ENCODE peak calls at places on chromosomes 16 and 17, in seven cellular contexts. S, V, E, T, M, Z and D are unnamed samples.

GRCh38 chr16:82263456-82264159 is 93.6 kb upstream of the MPHOSPH6 start:
- DNase-seq in E (no peak), Z (peak; percentile 52), V (peak; percentile 64), S (peak; percentile 68), M (peak; percentile 39), T (peak; percentile 70), D (peak; percentile 64)

GRCh38 chr17:37752482-37752881 is 7.6 kb upstream of the HNF1B start:
- DNase-seq in T (no peak), V (no peak), M (no peak), Z (no peak), S (no peak), E (no peak), D (peak; percentile 80)

GRCh38 chr17:39277110-39277509 is 51.4 kb upstream of the STAC2 start:
- DNase-seq in Z (no peak), T (no peak), V (peak; percentile 14), M (no peak), E (no peak), S (no peak), D (no peak)

GRCh38 chr17:75547091-75547490 is 21.6 kb downstream of the LLGL2 start:
- DNase-seq in S (no peak), E (peak; percentile 50), T (no peak), M (no peak), Z (no peak), V (no peak), D (no peak)

GRCh38 chr17:73551756-73552155 is 92.5 kb downstream of the SDK2 start:
- DNase-seq in T (no peak), E (no peak), M (no peak), V (peak; percentile 65), Z (no peak), S (no peak), D (no peak)

GRCh38 chr16:21076186-21076883 is 74.3 kb downstream of the DNAH3 start:
- DNase-seq in Z (no peak), T (no peak), E (no peak), S (no peak), M (no peak), V (no peak), D (no peak)

GRCh38 chr17:17959520-17960361 is 12.5 kb downstream of the TOM1L2 start:
- DNase-seq in S (peak; percentile 62), T (peak; percentile 49), Z (peak; percentile 67), M (no peak), V (no peak), E (no peak), D (no peak)

GRCh38 chr17:68035131-68035522 is 408 bp upstream of the KPNA2 start:
- DNase-seq in E (peak; percentile 89), V (peak; percentile 98), T (no peak), S (no peak), M (peak; percentile 89), Z (no peak), D (no peak)

GRCh38 chr17:10758062-10758461 is 28.2 kb upstream of the TMEM220 start:
- DNase-seq in E (no peak), T (no peak), S (no peak), M (no peak), V (no peak), Z (no peak), D (no peak)

GRCh38 chr17:9669551-9670008 is 24.3 kb downstream of the USP43 start:
- DNase-seq in T (no peak), Z (no peak), E (peak; percentile 23), V (no peak), S (no peak), M (no peak), D (peak; percentile 74)

GRCh38 chr17:21288581-21289017 is 4.1 kb downstream of the MAP2K3 start:
- DNase-seq in M (no peak), E (no peak), T (no peak), S (no peak), Z (no peak), V (peak; percentile 81), D (no peak)

GRCh38 chr16:740459-740763 is 386 bp downstream of the CIAO3 start:
- DNase-seq in Z (no peak), S (no peak), E (no peak), V (no peak), T (no peak), M (no peak), D (no peak)

GRCh38 chr17:45440161-45440859 is 7.6 kb upstream of the ARHGAP27 start:
- DNase-seq in M (no peak), T (peak; percentile 40), E (no peak), V (peak; percentile 35), Z (peak; percentile 36), S (peak; percentile 25), D (peak; percentile 87)

GRCh38 chr17:43382776-43383175 is 16.0 kb upstream of the ARL4D start:
- DNase-seq in T (no peak), E (no peak), S (no peak), V (no peak), Z (no peak), M (no peak), D (no peak)

GRCh38 chr17:43380307-43380706 is 18.5 kb upstream of the ARL4D start:
- DNase-seq in T (no peak), S (no peak), Z (no peak), E (no peak), M (no peak), V (no peak), D (no peak)

GRCh38 chr17:43383372-43383771 is 15.4 kb upstream of the ARL4D start:
- DNase-seq in M (no peak), T (no peak), S (no peak), E (no peak), Z (no peak), V (no peak), D (no peak)

GRCh38 chr17:43381204-43381603 is 17.6 kb upstream of the ARL4D start:
- DNase-seq in E (peak; percentile 69), V (no peak), S (no peak), M (no peak), Z (no peak), T (no peak), D (no peak)

DNA sequence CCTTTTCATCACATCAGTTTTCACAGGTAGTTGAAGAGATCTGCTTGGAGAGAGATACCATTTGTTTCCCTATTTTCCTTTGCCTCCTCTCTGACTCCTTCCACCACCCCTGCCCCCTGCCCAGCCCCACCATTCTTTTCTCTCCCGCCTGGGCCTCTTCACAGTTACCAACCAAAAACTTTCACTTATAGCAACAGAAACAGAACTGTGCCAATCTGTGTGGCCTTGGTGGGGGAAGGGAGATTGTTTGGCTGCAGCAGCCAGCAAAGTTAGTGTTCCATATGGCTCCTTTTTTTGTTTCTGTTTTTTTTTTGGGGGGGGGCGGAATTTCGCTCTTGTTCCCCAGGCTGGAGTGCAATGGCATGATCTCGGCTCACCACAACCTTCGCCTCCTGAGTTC is 17.2 kb upstream of the ARL4D start:
- DNase-seq in M (no peak), Z (no peak), T (no peak), E (no peak), S (no peak), V (no peak), D (no peak)
- H3K4me3 ChIP-seq in M (no peak overlapping the region), Z (no peak overlapping the region), T (no peak overlapping the region), E (no peak overlapping the region), S (no peak overlapping the region), V (no peak overlapping the region), D (no peak overlapping the region)

GRCh38 chr16:88532434-88533241 is 37.6 kb upstream of the ZC3H18 start:
- DNase-seq in M (no peak), T (no peak), Z (no peak), E (no peak), V (no peak), S (no peak), D (no peak)

GRCh38 chr16:88530858-88531203 is 39.4 kb upstream of the ZC3H18 start:
- DNase-seq in Z (no peak), T (no peak), S (no peak), E (no peak), V (no peak), M (no peak), D (no peak)

GRCh38 chr16:88530051-88530857 is 39.9 kb upstream of the ZC3H18 start:
- DNase-seq in S (no peak), E (no peak), V (no peak), Z (no peak), T (no peak), M (no peak), D (no peak)

GRCh38 chr16:88531931-88532433 is 38.2 kb upstream of the ZC3H18 start:
- DNase-seq in Z (no peak), M (no peak), S (no peak), V (no peak), E (no peak), T (no peak), D (no peak)

DNA sequence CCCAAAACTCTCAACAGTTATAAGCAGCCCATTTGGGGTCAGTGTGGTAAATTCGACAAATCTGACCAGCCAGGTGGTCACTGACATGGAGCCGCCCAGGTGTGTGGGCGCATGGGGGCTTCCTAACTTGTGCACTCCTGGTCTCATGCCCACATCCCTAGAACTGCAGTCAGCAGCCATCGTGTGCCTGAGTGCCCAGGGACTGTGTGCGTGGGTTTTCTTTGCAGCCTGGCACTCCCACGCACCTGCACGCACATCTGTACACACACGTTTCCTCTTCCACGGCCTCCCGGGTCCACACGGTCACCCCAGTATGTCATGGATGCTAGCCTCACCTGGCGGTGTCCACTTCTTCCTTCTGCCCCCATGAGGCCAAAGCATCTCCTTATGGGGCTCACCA is 38.9 kb upstream of the ZC3H18 start:
- DNase-seq in T (no peak), S (no peak), M (no peak), E (no peak), Z (no peak), V (no peak), D (no peak)
- TF ChIP-seq CTCF in T (no peak), S (no peak), M (no peak), E (no peak), Z (no peak), V (no peak), D (no peak)

GRCh38 chr17:1590747-1591473 is 28.3 kb upstream of the PITPNA start:
- DNase-seq in S (no peak), E (no peak), Z (no peak), M (no peak), T (no peak), V (no peak), D (no peak)

GRCh38 chr17:1591474-1592090 is 29.0 kb upstream of the PITPNA start:
- DNase-seq in V (no peak), M (no peak), E (no peak), Z (no peak), S (no peak), T (no peak), D (no peak)

GRCh38 chr17:1592751-1593629 is 30.4 kb upstream of the PITPNA start:
- DNase-seq in Z (no peak), S (no peak), M (no peak), T (peak; percentile 17), E (no peak), V (peak; percentile 94), D (no peak)

GRCh38 chr17:1590031-1590746 is 27.6 kb upstream of the PITPNA start:
- DNase-seq in T (peak; percentile 73), Z (peak; percentile 78), S (peak; percentile 90), M (peak; percentile 53), V (no peak), E (no peak), D (peak; percentile 87)

DNA sequence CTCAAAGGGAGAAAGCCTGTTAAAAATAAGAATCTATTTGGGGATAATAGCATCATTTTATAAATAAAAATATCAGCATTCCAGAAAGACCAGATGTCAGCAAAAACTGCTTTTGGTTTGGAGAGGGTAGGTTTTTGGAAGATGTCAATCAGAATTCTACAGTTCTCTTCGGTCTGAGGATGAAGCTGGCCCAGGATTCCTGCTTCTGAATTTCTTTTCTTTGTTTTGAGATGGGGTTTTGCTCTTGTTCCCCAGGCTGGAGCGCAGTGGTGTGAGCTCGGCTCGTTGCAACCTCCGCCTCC is 31.0 kb upstream of the PITPNA start:
- DNase-seq in Z (no peak), S (no peak), E (no peak), V (no peak), T (no peak), M (no peak), D (no peak)
- H3K4me3 ChIP-seq in Z (no peak overlapping the region), S (no peak overlapping the region), E (no peak overlapping the region), V (peak overlapping the region; percentile 56), T (no peak overlapping the region), M (no peak overlapping the region), D (no peak overlapping the region)

GRCh38 chr17:56351675-56352074 is 198.4 kb downstream of the ANKFN1 start:
- DNase-seq in Z (no peak), E (no peak), V (no peak), T (no peak), S (no peak), M (no peak), D (no peak)
- TF ChIP-seq CTCF in Z (no peak), E (no peak), V (no peak), T (no peak), S (no peak), M (no peak), D (no peak)